ENCODE peak calls at places on chromosomes 16 and 17, in five cellular contexts. One of them, this sample, is unnamed.

GRCh38 chr17:34997355-34997862 is 17.1 kb downstream of the LIG3 start:
- DNase-seq in body of pancreas: peak
- DNase-seq in right lobe of liver: no peak
- DNase-seq in heart left ventricle: peak
- DNase-seq in IMR-90: peak
- DNase-seq in this sample: no peak

GRCh38 chr16:51540259-51540658 is 389.2 kb upstream of the SALL1 start:
- DNase-seq in body of pancreas: no peak
- DNase-seq in right lobe of liver: no peak
- DNase-seq in heart left ventricle: no peak
- DNase-seq in IMR-90: peak
- DNase-seq in this sample: no peak

GRCh38 chr17:40058151-40058784 is 4.1 kb upstream of the MED24 start:
- DNase-seq in body of pancreas: no peak
- DNase-seq in right lobe of liver: no peak
- DNase-seq in heart left ventricle: no peak
- DNase-seq in IMR-90: peak
- DNase-seq in this sample: no peak

GRCh38 chr17:33303254-33303653 is 10.2 kb upstream of the ASIC2 start:
- DNase-seq in body of pancreas: no peak
- DNase-seq in right lobe of liver: no peak
- DNase-seq in heart left ventricle: no peak
- DNase-seq in IMR-90: no peak
- DNase-seq in this sample: no peak

GRCh38 chr16:28623172-28623711 is 13.4 kb upstream of the SULT1A1 start:
- DNase-seq in body of pancreas: peak
- DNase-seq in right lobe of liver: peak
- DNase-seq in heart left ventricle: no peak
- DNase-seq in IMR-90: no peak
- DNase-seq in this sample: no peak

GRCh38 chr16:85569615-85570212 is 43.4 kb upstream of the GSE1 start:
- DNase-seq in body of pancreas: peak
- DNase-seq in right lobe of liver: no peak
- DNase-seq in heart left ventricle: no peak
- DNase-seq in IMR-90: peak
- DNase-seq in this sample: no peak

GRCh38 chr17:43401293-43401692 is 2.5 kb downstream of the ARL4D start:
- DNase-seq in body of pancreas: no peak
- DNase-seq in right lobe of liver: no peak
- DNase-seq in heart left ventricle: no peak
- DNase-seq in IMR-90: peak
- DNase-seq in this sample: peak

GRCh38 chr16:67198238-67198734 is 645 bp upstream of the ELMO3 start:
- DNase-seq in body of pancreas: peak
- DNase-seq in right lobe of liver: no peak
- DNase-seq in heart left ventricle: no peak
- DNase-seq in IMR-90: peak
- DNase-seq in this sample: no peak

GRCh38 chr17:40320771-40321501 is 12.0 kb downstream of the RARA start:
- DNase-seq in body of pancreas: no peak
- DNase-seq in right lobe of liver: no peak
- DNase-seq in heart left ventricle: peak
- DNase-seq in IMR-90: no peak
- DNase-seq in this sample: no peak

GRCh38 chr17:79707931-79708891 is 22.5 kb upstream of the ENPP7 start:
- DNase-seq in body of pancreas: peak
- DNase-seq in right lobe of liver: no peak
- DNase-seq in heart left ventricle: peak
- DNase-seq in IMR-90: peak
- DNase-seq in this sample: no peak

GRCh38 chr17:43917348-43918025 is 10.2 kb upstream of the MPP2 start:
- DNase-seq in body of pancreas: peak
- DNase-seq in right lobe of liver: no peak
- DNase-seq in heart left ventricle: peak
- DNase-seq in IMR-90: peak
- DNase-seq in this sample: no peak

GRCh38 chr16:57564571-57565270 is 22.3 kb downstream of the ADGRG5 start:
- DNase-seq in body of pancreas: no peak
- DNase-seq in right lobe of liver: no peak
- DNase-seq in heart left ventricle: no peak
- DNase-seq in IMR-90: peak
- DNase-seq in this sample: peak

GRCh38 chr16:27242868-27243590 is 25.5 kb downstream of the NSMCE1 start:
- DNase-seq in body of pancreas: peak
- DNase-seq in right lobe of liver: peak
- DNase-seq in heart left ventricle: no peak
- DNase-seq in IMR-90: peak
- DNase-seq in this sample: peak

GRCh38 chr17:13931111-13931526 is 138.2 kb upstream of the COX10 start:
- DNase-seq in body of pancreas: peak
- DNase-seq in right lobe of liver: no peak
- DNase-seq in heart left ventricle: peak
- DNase-seq in IMR-90: peak
- DNase-seq in this sample: no peak

GRCh38 chr17:30831257-30831656 is 509 bp upstream of the ATAD5 start:
- DNase-seq in body of pancreas: no peak
- DNase-seq in right lobe of liver: no peak
- DNase-seq in heart left ventricle: no peak
- DNase-seq in IMR-90: peak
- DNase-seq in this sample: no peak

GRCh38 chr16:23195415-23195978 is 13.0 kb downstream of the SCNN1G start:
- DNase-seq in body of pancreas: no peak
- DNase-seq in right lobe of liver: no peak
- DNase-seq in heart left ventricle: no peak
- DNase-seq in IMR-90: no peak
- DNase-seq in this sample: no peak

GRCh38 chr16:49793244-49793643 is 62.7 kb downstream of the ZNF423 start:
- DNase-seq in body of pancreas: no peak
- DNase-seq in right lobe of liver: no peak
- DNase-seq in heart left ventricle: no peak
- DNase-seq in IMR-90: no peak
- DNase-seq in this sample: no peak

DNA sequence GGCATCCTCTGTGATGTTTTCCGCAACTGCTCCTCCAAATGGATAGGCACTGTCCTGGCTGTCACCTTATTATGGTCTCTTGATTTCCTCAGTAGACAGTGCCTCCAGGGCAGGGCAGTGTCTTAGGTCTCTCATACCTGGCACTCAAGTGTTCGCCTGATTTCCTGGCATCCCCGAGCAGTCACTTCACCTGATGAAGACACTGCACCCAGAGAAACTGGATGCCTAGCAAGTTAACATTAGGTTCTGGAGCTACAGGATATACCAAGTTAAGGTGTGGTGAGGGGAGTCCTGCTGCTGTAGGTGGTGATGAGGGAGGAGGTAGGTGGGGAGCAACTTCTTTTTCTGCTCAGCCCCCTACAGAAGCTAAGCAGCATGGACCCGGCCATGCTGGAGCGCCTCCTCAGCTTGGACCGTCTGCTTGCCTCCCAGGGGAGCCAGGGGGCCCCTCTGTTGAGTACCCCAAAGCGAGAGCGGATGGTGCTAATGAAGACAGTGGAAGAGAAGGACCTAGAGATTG is 3.9 kb upstream of the MAZ start:
- DNase-seq in body of pancreas: no peak
- DNase-seq in right lobe of liver: no peak
- DNase-seq in heart left ventricle: no peak
- DNase-seq in IMR-90: no peak
- DNase-seq in this sample: no peak
- TF ChIP-seq POLR2A in body of pancreas: no peak
- TF ChIP-seq POLR2A in right lobe of liver: no peak
- TF ChIP-seq POLR2A in heart left ventricle: no peak
- TF ChIP-seq POLR2A in IMR-90: no peak
- TF ChIP-seq POLR2A in this sample: no peak

GRCh38 chr16:11742536-11743307 is at the start of gene TXNDC11:
- DNase-seq in body of pancreas: peak
- DNase-seq in right lobe of liver: peak
- DNase-seq in heart left ventricle: peak
- DNase-seq in IMR-90: peak
- DNase-seq in this sample: peak
- TF ChIP-seq POLR2A in body of pancreas: peak
- TF ChIP-seq POLR2A in right lobe of liver: peak
- TF ChIP-seq POLR2A in heart left ventricle: peak
- TF ChIP-seq POLR2A in IMR-90: peak
- TF ChIP-seq POLR2A in this sample: peak

DNA sequence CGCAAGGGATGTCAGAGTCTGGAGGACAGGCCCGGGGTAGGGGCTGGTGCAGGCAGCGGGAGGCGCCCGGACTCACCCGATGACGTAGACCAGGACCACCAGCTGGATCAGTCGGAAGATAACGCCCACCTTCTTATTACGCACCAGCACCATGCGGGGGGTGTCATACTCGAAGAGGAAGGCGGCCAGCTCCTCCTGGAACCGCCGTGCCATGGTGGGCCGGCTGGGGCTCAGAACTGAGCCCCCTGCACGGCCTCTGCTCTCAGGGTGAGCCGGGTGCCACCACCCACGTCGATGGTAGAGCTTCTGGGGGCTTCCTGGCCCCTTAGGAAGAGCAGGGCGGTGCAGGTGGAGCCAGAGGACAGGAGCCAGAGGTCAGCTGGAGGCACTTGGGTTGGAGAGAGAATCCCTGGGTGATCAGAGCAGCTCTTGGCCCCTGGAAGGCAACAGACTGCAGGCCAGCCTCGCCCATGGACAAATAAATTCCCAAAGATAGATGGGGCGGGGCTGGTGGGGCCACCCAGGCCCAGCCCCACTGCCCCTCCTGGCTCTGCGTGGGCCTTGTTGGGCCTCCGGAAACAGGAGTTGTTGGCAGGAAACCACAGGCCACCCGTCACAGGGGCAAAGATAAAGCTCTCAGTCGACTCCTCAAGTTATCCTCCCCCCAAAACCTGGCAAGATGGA is at the start of gene P2RX1:
- DNase-seq in body of pancreas: peak
- DNase-seq in right lobe of liver: no peak
- DNase-seq in heart left ventricle: peak
- DNase-seq in IMR-90: no peak
- DNase-seq in this sample: no peak
- TF ChIP-seq POLR2A in body of pancreas: peak
- TF ChIP-seq POLR2A in right lobe of liver: no peak
- TF ChIP-seq POLR2A in heart left ventricle: no peak
- TF ChIP-seq POLR2A in IMR-90: no peak
- TF ChIP-seq POLR2A in this sample: no peak

GRCh38 chr16:3577302-3577752 is at the start of gene NLRC3:
- DNase-seq in body of pancreas: no peak
- DNase-seq in right lobe of liver: peak
- DNase-seq in heart left ventricle: no peak
- DNase-seq in IMR-90: no peak
- DNase-seq in this sample: no peak
- TF ChIP-seq POLR2A in body of pancreas: no peak
- TF ChIP-seq POLR2A in right lobe of liver: no peak
- TF ChIP-seq POLR2A in heart left ventricle: no peak
- TF ChIP-seq POLR2A in IMR-90: no peak
- TF ChIP-seq POLR2A in this sample: no peak

This sample was measured in H54.